ENCODE peak calls at places on chromosomes 12 and 14, in eight cellular contexts. One of them, this sample, is unnamed.

GRCh38 chr12:30461011-30461670 is 234.5 kb downstream of the IPO8 start:
- DNase-seq in heart left ventricle: no peak
- DNase-seq in uterus: no peak
- DNase-seq in GM12878: no peak
- DNase-seq in suprapubic skin: no peak
- DNase-seq in sigmoid colon: no peak
- DNase-seq in body of pancreas: no peak
- DNase-seq in Peyer's patch: no peak
- DNase-seq in this sample: peak; percentile 25

GRCh38 chr12:49972641-49973360 is at the start of gene AQP6:
- DNase-seq in heart left ventricle: no peak
- DNase-seq in uterus: no peak
- DNase-seq in GM12878: no peak
- DNase-seq in suprapubic skin: no peak
- DNase-seq in sigmoid colon: peak; percentile 60
- DNase-seq in body of pancreas: no peak
- DNase-seq in Peyer's patch: no peak
- DNase-seq in this sample: no peak

GRCh38 chr12:49471557-49471956 is 67.3 kb upstream of the KCNH3 start:
- DNase-seq in heart left ventricle: no peak
- DNase-seq in uterus: no peak
- DNase-seq in GM12878: peak; percentile 17
- DNase-seq in suprapubic skin: no peak
- DNase-seq in sigmoid colon: no peak
- DNase-seq in body of pancreas: no peak
- DNase-seq in Peyer's patch: no peak
- DNase-seq in this sample: no peak

GRCh38 chr12:115767921-115768320 is 509.6 kb downstream of the MED13L start:
- DNase-seq in heart left ventricle: no peak
- DNase-seq in uterus: no peak
- DNase-seq in GM12878: no peak
- DNase-seq in suprapubic skin: no peak
- DNase-seq in sigmoid colon: no peak
- DNase-seq in body of pancreas: no peak
- DNase-seq in Peyer's patch: no peak
- DNase-seq in this sample: no peak

GRCh38 chr14:104754213-104754851 is 1.4 kb downstream of the SIVA1 start:
- DNase-seq in heart left ventricle: no peak
- DNase-seq in uterus: no peak
- DNase-seq in GM12878: no peak
- DNase-seq in suprapubic skin: no peak
- DNase-seq in sigmoid colon: no peak
- DNase-seq in body of pancreas: no peak
- DNase-seq in Peyer's patch: no peak
- DNase-seq in this sample: no peak

GRCh38 chr14:70947739-70948138 is 40.5 kb downstream of the PCNX1 start:
- DNase-seq in heart left ventricle: no peak
- DNase-seq in uterus: no peak
- DNase-seq in GM12878: no peak
- DNase-seq in suprapubic skin: no peak
- DNase-seq in sigmoid colon: no peak
- DNase-seq in body of pancreas: no peak
- DNase-seq in Peyer's patch: no peak
- DNase-seq in this sample: no peak

GRCh38 chr14:61178226-61179060 is 102.7 kb downstream of the TMEM30B start:
- DNase-seq in heart left ventricle: no peak
- DNase-seq in uterus: no peak
- DNase-seq in GM12878: no peak
- DNase-seq in suprapubic skin: no peak
- DNase-seq in sigmoid colon: no peak
- DNase-seq in body of pancreas: no peak
- DNase-seq in Peyer's patch: no peak
- DNase-seq in this sample: no peak

GRCh38 chr12:109900752-109901580 is 892 bp downstream of the TCHP start:
- DNase-seq in heart left ventricle: no peak
- DNase-seq in uterus: no peak
- DNase-seq in GM12878: no peak
- DNase-seq in suprapubic skin: no peak
- DNase-seq in sigmoid colon: no peak
- DNase-seq in body of pancreas: no peak
- DNase-seq in Peyer's patch: no peak
- DNase-seq in this sample: no peak

GRCh38 chr12:101018540-101018939 is 191.5 kb downstream of the SLC5A8 start:
- DNase-seq in heart left ventricle: no peak
- DNase-seq in uterus: no peak
- DNase-seq in GM12878: no peak
- DNase-seq in suprapubic skin: no peak
- DNase-seq in sigmoid colon: no peak
- DNase-seq in body of pancreas: no peak
- DNase-seq in Peyer's patch: no peak
- DNase-seq in this sample: no peak

GRCh38 chr14:74302160-74302628 is 540 bp downstream of the ABCD4 start:
- DNase-seq in heart left ventricle: no peak
- DNase-seq in uterus: no peak
- DNase-seq in GM12878: peak; percentile 25
- DNase-seq in suprapubic skin: no peak
- DNase-seq in sigmoid colon: no peak
- DNase-seq in body of pancreas: no peak
- DNase-seq in Peyer's patch: no peak
- DNase-seq in this sample: peak; percentile 14

GRCh38 chr14:28344381-28344780 is 422.2 kb upstream of the FOXG1 start:
- DNase-seq in heart left ventricle: no peak
- DNase-seq in uterus: no peak
- DNase-seq in GM12878: no peak
- DNase-seq in suprapubic skin: no peak
- DNase-seq in sigmoid colon: no peak
- DNase-seq in body of pancreas: no peak
- DNase-seq in Peyer's patch: no peak
- DNase-seq in this sample: no peak

GRCh38 chr12:11723993-11724392 is 74.5 kb downstream of the ETV6 start:
- DNase-seq in heart left ventricle: no peak
- DNase-seq in uterus: no peak
- DNase-seq in GM12878: no peak
- DNase-seq in suprapubic skin: no peak
- DNase-seq in sigmoid colon: no peak
- DNase-seq in body of pancreas: peak; percentile 52
- DNase-seq in Peyer's patch: no peak
- DNase-seq in this sample: peak; percentile 24

GRCh38 chr14:101482066-101482465 is 79.2 kb upstream of the DIO3 start:
- DNase-seq in heart left ventricle: no peak
- DNase-seq in uterus: no peak
- DNase-seq in GM12878: no peak
- DNase-seq in suprapubic skin: no peak
- DNase-seq in sigmoid colon: no peak
- DNase-seq in body of pancreas: no peak
- DNase-seq in Peyer's patch: no peak
- DNase-seq in this sample: no peak
- TF ChIP-seq POLR2A in heart left ventricle: no peak
- TF ChIP-seq POLR2A in uterus: no peak
- TF ChIP-seq POLR2A in GM12878: no peak
- TF ChIP-seq POLR2A in suprapubic skin: no peak
- TF ChIP-seq POLR2A in sigmoid colon: no peak
- TF ChIP-seq POLR2A in body of pancreas: no peak
- TF ChIP-seq POLR2A in Peyer's patch: no peak
- TF ChIP-seq POLR2A in this sample: no peak

GRCh38 chr14:64364907-64365306 is 23.2 kb upstream of the MTHFD1 start:
- DNase-seq in heart left ventricle: no peak
- DNase-seq in uterus: no peak
- DNase-seq in GM12878: no peak
- DNase-seq in suprapubic skin: no peak
- DNase-seq in sigmoid colon: no peak
- DNase-seq in body of pancreas: no peak
- DNase-seq in Peyer's patch: no peak
- DNase-seq in this sample: no peak
- H3K27me3 ChIP-seq in heart left ventricle: no peaks in the 10 kb centered on the region
- H3K27me3 ChIP-seq in uterus: no peaks in the 10 kb centered on the region
- H3K27me3 ChIP-seq in GM12878: no peaks in the 10 kb centered on the region
- H3K27me3 ChIP-seq in suprapubic skin: no peaks in the 10 kb centered on the region
- H3K27me3 ChIP-seq in sigmoid colon: no peaks in the 10 kb centered on the region
- H3K27me3 ChIP-seq in body of pancreas: no peaks in the 10 kb centered on the region
- H3K27me3 ChIP-seq in Peyer's patch: no peaks in the 10 kb centered on the region
- H3K27me3 ChIP-seq in this sample: no peaks in the 10 kb centered on the region

GRCh38 chr14:103273847-103274615 is 60.0 kb upstream of the EIF5 start:
- DNase-seq in heart left ventricle: no peak
- DNase-seq in uterus: no peak
- DNase-seq in GM12878: no peak
- DNase-seq in suprapubic skin: no peak
- DNase-seq in sigmoid colon: no peak
- DNase-seq in body of pancreas: no peak
- DNase-seq in Peyer's patch: no peak
- DNase-seq in this sample: peak; percentile 13

GRCh38 chr14:103271189-103271588 is 62.8 kb upstream of the EIF5 start:
- DNase-seq in heart left ventricle: no peak
- DNase-seq in uterus: no peak
- DNase-seq in GM12878: no peak
- DNase-seq in suprapubic skin: no peak
- DNase-seq in sigmoid colon: peak; percentile 10
- DNase-seq in body of pancreas: no peak
- DNase-seq in Peyer's patch: no peak
- DNase-seq in this sample: no peak

GRCh38 chr14:103275000-103275399 is 59.0 kb upstream of the EIF5 start:
- DNase-seq in heart left ventricle: no peak
- DNase-seq in uterus: no peak
- DNase-seq in GM12878: no peak
- DNase-seq in suprapubic skin: no peak
- DNase-seq in sigmoid colon: no peak
- DNase-seq in body of pancreas: no peak
- DNase-seq in Peyer's patch: no peak
- DNase-seq in this sample: no peak

GRCh38 chr14:103273145-103273846 is 60.7 kb upstream of the EIF5 start:
- DNase-seq in heart left ventricle: no peak
- DNase-seq in uterus: no peak
- DNase-seq in GM12878: no peak
- DNase-seq in suprapubic skin: no peak
- DNase-seq in sigmoid colon: no peak
- DNase-seq in body of pancreas: peak; percentile 33
- DNase-seq in Peyer's patch: no peak
- DNase-seq in this sample: peak; percentile 13
- H3K4me3 ChIP-seq in heart left ventricle: peak overlapping the region; percentile 47
- H3K4me3 ChIP-seq in uterus: peak overlapping the region; percentile 14
- H3K4me3 ChIP-seq in GM12878: no peak overlapping the region
- H3K4me3 ChIP-seq in suprapubic skin: peak overlapping the region; percentile 48
- H3K4me3 ChIP-seq in sigmoid colon: no peak overlapping the region
- H3K4me3 ChIP-seq in body of pancreas: no peak overlapping the region
- H3K4me3 ChIP-seq in Peyer's patch: no peak overlapping the region
- H3K4me3 ChIP-seq in this sample: no peak overlapping the region

GRCh38 chr14:91869556-91869955 is 2.2 kb upstream of the TC2N start:
- DNase-seq in heart left ventricle: no peak
- DNase-seq in uterus: no peak
- DNase-seq in GM12878: no peak
- DNase-seq in suprapubic skin: no peak
- DNase-seq in sigmoid colon: no peak
- DNase-seq in body of pancreas: no peak
- DNase-seq in Peyer's patch: no peak
- DNase-seq in this sample: no peak

GRCh38 chr14:91872011-91872476 is 4.7 kb upstream of the TC2N start:
- DNase-seq in heart left ventricle: no peak
- DNase-seq in uterus: no peak
- DNase-seq in GM12878: peak; percentile 64
- DNase-seq in suprapubic skin: no peak
- DNase-seq in sigmoid colon: no peak
- DNase-seq in body of pancreas: peak; percentile 88
- DNase-seq in Peyer's patch: peak; percentile 67
- DNase-seq in this sample: no peak

GRCh38 chr14:91870890-91871289 is 3.6 kb upstream of the TC2N start:
- DNase-seq in heart left ventricle: no peak
- DNase-seq in uterus: no peak
- DNase-seq in GM12878: no peak
- DNase-seq in suprapubic skin: no peak
- DNase-seq in sigmoid colon: no peak
- DNase-seq in body of pancreas: no peak
- DNase-seq in Peyer's patch: no peak
- DNase-seq in this sample: no peak

GRCh38 chr14:91867316-91867988 is at the start of gene TC2N:
- DNase-seq in heart left ventricle: no peak
- DNase-seq in uterus: no peak
- DNase-seq in GM12878: no peak
- DNase-seq in suprapubic skin: no peak
- DNase-seq in sigmoid colon: no peak
- DNase-seq in body of pancreas: no peak
- DNase-seq in Peyer's patch: peak; percentile 71
- DNase-seq in this sample: no peak

DNA sequence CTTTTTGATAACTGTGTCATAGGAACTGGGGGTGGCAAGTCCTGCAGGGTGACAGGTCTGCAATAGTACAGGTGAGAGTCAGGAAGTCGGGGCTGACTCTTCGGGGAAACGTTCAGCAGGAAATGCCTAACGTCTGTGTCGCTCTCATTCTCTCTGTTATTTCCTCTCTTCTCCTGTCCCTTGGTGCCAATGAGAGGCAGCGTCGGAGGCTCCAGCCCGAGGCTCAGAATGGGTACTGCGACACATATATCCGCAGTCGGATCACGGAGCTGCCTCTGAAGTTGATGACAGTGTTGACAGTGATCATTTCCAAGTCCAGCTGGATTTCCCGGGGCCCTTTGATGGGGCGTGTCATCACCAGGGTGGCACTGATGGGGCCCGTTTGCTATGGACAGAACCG is 2.7 kb upstream of the TC2N start:
- DNase-seq in heart left ventricle: no peak
- DNase-seq in uterus: no peak
- DNase-seq in GM12878: no peak
- DNase-seq in suprapubic skin: no peak
- DNase-seq in sigmoid colon: no peak
- DNase-seq in body of pancreas: no peak
- DNase-seq in Peyer's patch: peak; percentile 77
- DNase-seq in this sample: no peak
- TF ChIP-seq POLR2A in heart left ventricle: no peak
- TF ChIP-seq POLR2A in uterus: no peak
- TF ChIP-seq POLR2A in GM12878: no peak
- TF ChIP-seq POLR2A in suprapubic skin: no peak
- TF ChIP-seq POLR2A in sigmoid colon: no peak
- TF ChIP-seq POLR2A in body of pancreas: peak; percentile 32
- TF ChIP-seq POLR2A in Peyer's patch: no peak
- TF ChIP-seq POLR2A in this sample: no peak

GRCh38 chr14:94522115-94522724 is 13.0 kb upstream of the SERPINA12 start:
- DNase-seq in heart left ventricle: no peak
- DNase-seq in uterus: no peak
- DNase-seq in GM12878: no peak
- DNase-seq in suprapubic skin: no peak
- DNase-seq in sigmoid colon: no peak
- DNase-seq in body of pancreas: no peak
- DNase-seq in Peyer's patch: no peak
- DNase-seq in this sample: no peak
- H3K27me3 ChIP-seq in heart left ventricle: no peaks in the 10 kb centered on the region
- H3K27me3 ChIP-seq in uterus: no peaks in the 10 kb centered on the region
- H3K27me3 ChIP-seq in GM12878: no peaks in the 10 kb centered on the region
- H3K27me3 ChIP-seq in suprapubic skin: peaks cover 3% of the 10 kb centered on the region
- H3K27me3 ChIP-seq in sigmoid colon: no peaks in the 10 kb centered on the region
- H3K27me3 ChIP-seq in body of pancreas: no peaks in the 10 kb centered on the region
- H3K27me3 ChIP-seq in Peyer's patch: no peaks in the 10 kb centered on the region
- H3K27me3 ChIP-seq in this sample: no peaks in the 10 kb centered on the region

GRCh38 chr12:66210840-66211239 is 21.8 kb downstream of the IRAK3 start:
- DNase-seq in heart left ventricle: no peak
- DNase-seq in uterus: no peak
- DNase-seq in GM12878: no peak
- DNase-seq in suprapubic skin: no peak
- DNase-seq in sigmoid colon: no peak
- DNase-seq in body of pancreas: no peak
- DNase-seq in Peyer's patch: no peak
- DNase-seq in this sample: no peak
- H3K4me3 ChIP-seq in heart left ventricle: no peak overlapping the region
- H3K4me3 ChIP-seq in uterus: no peak overlapping the region
- H3K4me3 ChIP-seq in GM12878: no peak overlapping the region
- H3K4me3 ChIP-seq in suprapubic skin: no peak overlapping the region
- H3K4me3 ChIP-seq in sigmoid colon: no peak overlapping the region
- H3K4me3 ChIP-seq in body of pancreas: no peak overlapping the region
- H3K4me3 ChIP-seq in Peyer's patch: no peak overlapping the region
- H3K4me3 ChIP-seq in this sample: no peak overlapping the region